ENCODE peak calls at places on chromosomes 4 and X, in ten cellular contexts. One of them, this sample, is unnamed.

GRCh38 chrX:122579521-122579920 is 604.6 kb upstream of the GRIA3 start:
- DNase-seq in endothelial cell: no peak
- DNase-seq in epithelial cell of esophagus: peak
- DNase-seq in heart right ventricle: no peak
- DNase-seq in neural progenitor cell: no peak
- DNase-seq in CD4-positive, alpha-beta T cell: no peak
- DNase-seq in MCF 10A: no peak
- DNase-seq in hepatocyte: no peak
- DNase-seq in fibroblast of mammary gland: peak
- DNase-seq in cardiac muscle cell: no peak
- DNase-seq in this sample: no peak

GRCh38 chr4:77169496-77169895 is 12.5 kb downstream of the CCNG2 start:
- DNase-seq in neural progenitor cell: peak
- DNase-seq in heart right ventricle: no peak
- DNase-seq in cardiac muscle cell: no peak
- DNase-seq in CD4-positive, alpha-beta T cell: no peak
- DNase-seq in fibroblast of mammary gland: peak
- DNase-seq in endothelial cell: no peak
- DNase-seq in hepatocyte: peak
- DNase-seq in MCF 10A: no peak
- DNase-seq in epithelial cell of esophagus: no peak
- DNase-seq in this sample: no peak

GRCh38 chr4:101701551-101701950 is 89.0 kb upstream of the BANK1 start:
- DNase-seq in fibroblast of mammary gland: no peak
- DNase-seq in heart right ventricle: no peak
- DNase-seq in MCF 10A: no peak
- DNase-seq in endothelial cell: no peak
- DNase-seq in epithelial cell of esophagus: no peak
- DNase-seq in CD4-positive, alpha-beta T cell: no peak
- DNase-seq in neural progenitor cell: peak
- DNase-seq in cardiac muscle cell: no peak
- DNase-seq in hepatocyte: no peak
- DNase-seq in this sample: no peak

GRCh38 chr4:1856920-1857699 is 1.2 kb upstream of the LETM1 start:
- DNase-seq in MCF 10A: no peak
- DNase-seq in neural progenitor cell: peak
- DNase-seq in endothelial cell: peak
- DNase-seq in epithelial cell of esophagus: no peak
- DNase-seq in cardiac muscle cell: peak
- DNase-seq in heart right ventricle: no peak
- DNase-seq in CD4-positive, alpha-beta T cell: no peak
- DNase-seq in fibroblast of mammary gland: peak
- DNase-seq in hepatocyte: peak
- DNase-seq in this sample: no peak

GRCh38 chr4:2009651-2010233 is 968 bp upstream of the NELFA start:
- DNase-seq in endothelial cell: peak
- DNase-seq in epithelial cell of esophagus: peak
- DNase-seq in heart right ventricle: peak
- DNase-seq in MCF 10A: peak
- DNase-seq in cardiac muscle cell: peak
- DNase-seq in neural progenitor cell: peak
- DNase-seq in fibroblast of mammary gland: peak
- DNase-seq in CD4-positive, alpha-beta T cell: peak
- DNase-seq in hepatocyte: peak
- DNase-seq in this sample: peak

GRCh38 chr4:111800551-111800950 is 344.7 kb upstream of the FAM241A start:
- DNase-seq in cardiac muscle cell: no peak
- DNase-seq in fibroblast of mammary gland: no peak
- DNase-seq in CD4-positive, alpha-beta T cell: no peak
- DNase-seq in heart right ventricle: no peak
- DNase-seq in MCF 10A: no peak
- DNase-seq in epithelial cell of esophagus: no peak
- DNase-seq in endothelial cell: no peak
- DNase-seq in neural progenitor cell: no peak
- DNase-seq in hepatocyte: no peak
- DNase-seq in this sample: no peak

GRCh38 chrX:51891821-51892551 is 1.4 kb upstream of the MAGED1 start:
- DNase-seq in fibroblast of mammary gland: peak
- DNase-seq in cardiac muscle cell: no peak
- DNase-seq in hepatocyte: peak
- DNase-seq in neural progenitor cell: peak
- DNase-seq in epithelial cell of esophagus: no peak
- DNase-seq in MCF 10A: no peak
- DNase-seq in endothelial cell: peak
- DNase-seq in heart right ventricle: peak
- DNase-seq in CD4-positive, alpha-beta T cell: no peak
- DNase-seq in this sample: no peak

GRCh38 chrX:45709381-45709780 is 508.7 kb upstream of the DIPK2B start:
- DNase-seq in epithelial cell of esophagus: no peak
- DNase-seq in CD4-positive, alpha-beta T cell: no peak
- DNase-seq in fibroblast of mammary gland: peak
- DNase-seq in cardiac muscle cell: no peak
- DNase-seq in neural progenitor cell: no peak
- DNase-seq in hepatocyte: no peak
- DNase-seq in MCF 10A: no peak
- DNase-seq in endothelial cell: no peak
- DNase-seq in heart right ventricle: no peak
- DNase-seq in this sample: no peak

GRCh38 chr4:40720351-40720750 is 29.4 kb upstream of the NSUN7 start:
- DNase-seq in epithelial cell of esophagus: no peak
- DNase-seq in endothelial cell: no peak
- DNase-seq in hepatocyte: no peak
- DNase-seq in cardiac muscle cell: no peak
- DNase-seq in heart right ventricle: no peak
- DNase-seq in MCF 10A: no peak
- DNase-seq in CD4-positive, alpha-beta T cell: no peak
- DNase-seq in neural progenitor cell: no peak
- DNase-seq in fibroblast of mammary gland: no peak
- DNase-seq in this sample: no peak

GRCh38 chr4:168453146-168453545 is 27.1 kb downstream of the DDX60L start:
- DNase-seq in neural progenitor cell: peak
- DNase-seq in CD4-positive, alpha-beta T cell: no peak
- DNase-seq in heart right ventricle: no peak
- DNase-seq in fibroblast of mammary gland: no peak
- DNase-seq in epithelial cell of esophagus: no peak
- DNase-seq in cardiac muscle cell: no peak
- DNase-seq in endothelial cell: no peak
- DNase-seq in hepatocyte: no peak
- DNase-seq in MCF 10A: no peak
- DNase-seq in this sample: no peak

DNA sequence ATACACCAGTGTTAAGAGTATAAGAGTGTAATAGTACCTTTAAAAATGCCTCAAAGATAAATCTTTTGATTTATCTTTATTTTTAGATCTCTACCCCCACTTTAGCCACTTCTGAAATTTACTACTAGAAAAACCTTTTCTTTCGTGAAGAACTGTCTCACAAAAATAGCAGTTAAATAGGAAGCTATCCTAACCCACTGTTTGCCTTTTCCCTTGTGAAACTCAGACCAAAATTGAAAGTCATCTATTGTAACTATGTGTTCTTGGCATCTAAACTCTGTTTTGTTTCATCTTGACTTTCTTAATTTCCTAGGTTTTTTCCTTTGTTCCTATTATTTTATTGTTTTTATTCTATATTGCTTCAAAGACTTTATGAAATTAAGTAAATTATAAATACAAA is 7.8 kb upstream of the TMEM144 start:
- DNase-seq in CD4-positive, alpha-beta T cell: no peak
- DNase-seq in epithelial cell of esophagus: no peak
- DNase-seq in hepatocyte: no peak
- DNase-seq in endothelial cell: no peak
- DNase-seq in cardiac muscle cell: no peak
- DNase-seq in fibroblast of mammary gland: no peak
- DNase-seq in neural progenitor cell: no peak
- DNase-seq in MCF 10A: no peak
- DNase-seq in heart right ventricle: no peak
- DNase-seq in this sample: no peak
- TF ChIP-seq CTCF in CD4-positive, alpha-beta T cell: no peak
- TF ChIP-seq CTCF in epithelial cell of esophagus: no peak
- TF ChIP-seq CTCF in hepatocyte: no peak
- TF ChIP-seq CTCF in endothelial cell: no peak
- TF ChIP-seq CTCF in cardiac muscle cell: no peak
- TF ChIP-seq CTCF in fibroblast of mammary gland: no peak
- TF ChIP-seq CTCF in neural progenitor cell: no peak
- TF ChIP-seq CTCF in MCF 10A: no peak
- TF ChIP-seq CTCF in heart right ventricle: no peak
- TF ChIP-seq CTCF in this sample: no peak

DNA sequence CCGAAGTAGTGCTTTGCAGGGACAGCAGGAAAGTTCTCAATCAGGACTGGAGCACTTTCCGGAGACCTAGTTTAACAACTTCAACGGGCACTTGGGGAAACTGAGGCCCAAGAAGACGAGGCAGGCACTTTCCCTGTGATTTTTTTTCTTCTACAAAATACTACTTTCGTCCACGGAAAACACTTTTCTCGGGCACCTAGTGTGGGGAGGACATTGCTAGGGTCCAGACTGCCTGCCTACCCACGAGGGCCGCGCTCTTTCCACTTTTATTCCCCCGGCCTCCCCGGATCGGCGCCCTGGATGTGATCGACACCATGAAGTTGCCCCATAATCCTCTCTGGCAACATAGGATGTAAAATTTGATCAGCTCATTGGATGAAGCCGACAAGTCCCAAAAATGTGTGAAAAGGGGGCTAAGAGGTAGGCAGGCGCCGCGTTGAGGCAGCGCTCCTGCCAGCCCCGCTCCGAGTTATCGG is 125.5 kb upstream of the CXorf66 start:
- DNase-seq in CD4-positive, alpha-beta T cell: no peak
- DNase-seq in neural progenitor cell: no peak
- DNase-seq in epithelial cell of esophagus: no peak
- DNase-seq in MCF 10A: no peak
- DNase-seq in heart right ventricle: no peak
- DNase-seq in cardiac muscle cell: no peak
- DNase-seq in endothelial cell: no peak
- DNase-seq in hepatocyte: no peak
- DNase-seq in fibroblast of mammary gland: no peak
- DNase-seq in this sample: no peak
- TF ChIP-seq CTCF in CD4-positive, alpha-beta T cell: no peak
- TF ChIP-seq CTCF in neural progenitor cell: no peak
- TF ChIP-seq CTCF in epithelial cell of esophagus: no peak
- TF ChIP-seq CTCF in MCF 10A: no peak
- TF ChIP-seq CTCF in heart right ventricle: no peak
- TF ChIP-seq CTCF in cardiac muscle cell: no peak
- TF ChIP-seq CTCF in endothelial cell: no peak
- TF ChIP-seq CTCF in hepatocyte: no peak
- TF ChIP-seq CTCF in fibroblast of mammary gland: no peak
- TF ChIP-seq CTCF in this sample: no peak

DNA sequence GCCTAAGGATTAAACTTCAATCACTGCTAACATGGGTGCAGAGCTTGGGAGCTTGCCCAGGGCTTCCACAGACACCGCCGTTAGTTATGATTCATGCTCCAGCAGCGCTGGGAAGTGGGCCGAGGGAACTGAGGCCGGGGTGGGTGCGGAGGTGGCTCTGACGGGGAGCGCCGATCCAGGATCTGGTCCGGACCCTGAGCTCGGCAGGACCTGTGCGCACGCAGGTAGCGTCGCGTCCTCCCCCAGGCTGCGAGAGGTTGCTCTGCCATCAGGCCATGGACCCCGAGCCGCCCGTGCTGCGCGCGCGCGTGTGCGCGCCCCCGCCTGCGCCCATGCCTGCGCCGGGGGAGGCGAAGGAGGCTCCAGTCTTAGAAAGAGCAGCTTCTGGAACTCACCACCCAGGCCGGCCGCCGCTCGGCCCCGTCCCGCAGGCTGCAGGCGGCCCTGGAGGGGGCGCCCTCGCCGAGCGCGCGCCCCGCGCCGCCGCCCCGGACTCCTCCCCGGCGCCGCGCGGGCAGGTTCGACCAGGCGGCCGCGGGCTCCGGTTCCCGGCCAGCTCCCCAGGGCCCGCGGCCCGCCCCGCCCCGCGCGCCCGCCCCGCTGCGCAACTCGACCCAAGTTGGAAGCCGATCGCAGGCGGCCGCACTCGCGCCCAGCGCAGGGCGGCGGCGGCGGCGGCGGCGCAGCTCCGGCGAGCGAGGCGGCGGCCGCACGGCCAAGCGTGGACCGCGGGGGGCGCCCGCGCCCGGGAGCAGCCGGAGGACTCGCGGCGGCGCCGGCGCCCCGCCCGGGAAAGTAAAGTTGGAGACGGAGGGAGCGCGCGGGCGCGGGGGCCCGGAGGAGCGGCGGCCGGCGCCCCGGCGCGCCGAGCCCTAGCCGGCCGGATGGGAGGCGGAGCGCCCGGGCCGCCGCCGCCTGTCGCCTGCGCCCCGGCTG is 646 bp upstream of the ADRA2C start:
- DNase-seq in epithelial cell of esophagus: peak
- DNase-seq in hepatocyte: peak
- DNase-seq in neural progenitor cell: peak
- DNase-seq in fibroblast of mammary gland: peak
- DNase-seq in cardiac muscle cell: peak
- DNase-seq in MCF 10A: peak
- DNase-seq in CD4-positive, alpha-beta T cell: no peak
- DNase-seq in heart right ventricle: peak
- DNase-seq in endothelial cell: peak
- DNase-seq in this sample: peak
- TF ChIP-seq CTCF in epithelial cell of esophagus: no peak
- TF ChIP-seq CTCF in hepatocyte: peak
- TF ChIP-seq CTCF in neural progenitor cell: peak
- TF ChIP-seq CTCF in fibroblast of mammary gland: no peak
- TF ChIP-seq CTCF in cardiac muscle cell: no peak
- TF ChIP-seq CTCF in MCF 10A: peak
- TF ChIP-seq CTCF in CD4-positive, alpha-beta T cell: no peak
- TF ChIP-seq CTCF in heart right ventricle: peak
- TF ChIP-seq CTCF in endothelial cell: peak
- TF ChIP-seq CTCF in this sample: no peak

GRCh38 chrX:47631676-47632075 is 1.9 kb upstream of the CFP start:
- DNase-seq in neural progenitor cell: no peak
- DNase-seq in fibroblast of mammary gland: no peak
- DNase-seq in heart right ventricle: no peak
- DNase-seq in CD4-positive, alpha-beta T cell: no peak
- DNase-seq in MCF 10A: no peak
- DNase-seq in epithelial cell of esophagus: no peak
- DNase-seq in endothelial cell: no peak
- DNase-seq in cardiac muscle cell: no peak
- DNase-seq in hepatocyte: no peak
- DNase-seq in this sample: no peak

GRCh38 chrX:47632664-47633063 is 2.9 kb upstream of the CFP start:
- DNase-seq in CD4-positive, alpha-beta T cell: no peak
- DNase-seq in hepatocyte: no peak
- DNase-seq in fibroblast of mammary gland: no peak
- DNase-seq in endothelial cell: no peak
- DNase-seq in MCF 10A: no peak
- DNase-seq in heart right ventricle: no peak
- DNase-seq in neural progenitor cell: no peak
- DNase-seq in cardiac muscle cell: no peak
- DNase-seq in epithelial cell of esophagus: no peak
- DNase-seq in this sample: no peak

GRCh38 chrX:47629419-47630210 is at the start of gene CFP:
- DNase-seq in CD4-positive, alpha-beta T cell: no peak
- DNase-seq in neural progenitor cell: no peak
- DNase-seq in endothelial cell: no peak
- DNase-seq in epithelial cell of esophagus: no peak
- DNase-seq in heart right ventricle: no peak
- DNase-seq in cardiac muscle cell: no peak
- DNase-seq in hepatocyte: no peak
- DNase-seq in fibroblast of mammary gland: no peak
- DNase-seq in MCF 10A: no peak
- DNase-seq in this sample: peak

GRCh38 chrX:47625365-47625764 is 4.4 kb downstream of the CFP start:
- DNase-seq in fibroblast of mammary gland: no peak
- DNase-seq in cardiac muscle cell: no peak
- DNase-seq in MCF 10A: no peak
- DNase-seq in hepatocyte: no peak
- DNase-seq in neural progenitor cell: no peak
- DNase-seq in endothelial cell: no peak
- DNase-seq in heart right ventricle: no peak
- DNase-seq in CD4-positive, alpha-beta T cell: no peak
- DNase-seq in epithelial cell of esophagus: no peak
- DNase-seq in this sample: no peak

GRCh38 chrX:47628980-47629379 is 750 bp downstream of the CFP start:
- DNase-seq in CD4-positive, alpha-beta T cell: no peak
- DNase-seq in epithelial cell of esophagus: peak
- DNase-seq in neural progenitor cell: no peak
- DNase-seq in MCF 10A: peak
- DNase-seq in fibroblast of mammary gland: no peak
- DNase-seq in endothelial cell: no peak
- DNase-seq in hepatocyte: no peak
- DNase-seq in heart right ventricle: no peak
- DNase-seq in cardiac muscle cell: no peak
- DNase-seq in this sample: peak
- TF ChIP-seq CTCF in CD4-positive, alpha-beta T cell: no peak
- TF ChIP-seq CTCF in epithelial cell of esophagus: peak
- TF ChIP-seq CTCF in neural progenitor cell: no peak
- TF ChIP-seq CTCF in MCF 10A: no peak
- TF ChIP-seq CTCF in fibroblast of mammary gland: no peak
- TF ChIP-seq CTCF in endothelial cell: no peak
- TF ChIP-seq CTCF in hepatocyte: no peak
- TF ChIP-seq CTCF in heart right ventricle: peak
- TF ChIP-seq CTCF in cardiac muscle cell: peak
- TF ChIP-seq CTCF in this sample: no peak